ENCODE peak calls at places on chromosome 12, in four cellular contexts. One of them, this sample, is unnamed.

GRCh38 chr12:53380797-53381738 is 1.1 kb downstream of the SP1 start:
- DNase-seq in neural crest cell: no peak
- DNase-seq in hepatic stellate cell: no peak
- DNase-seq in activated CD4-positive, alpha-beta T cell treated with anti-CD3 and anti-CD28 coated beads, Interleukin-2, amount 10 ng/mL, durations not matched to agents 7 days and 5 days: no peak
- DNase-seq in this sample: peak

GRCh38 chr12:54945082-54945481 is 39.5 kb downstream of the TESPA1 start:
- DNase-seq in hepatic stellate cell: no peak
- DNase-seq in neural crest cell: no peak
- DNase-seq in activated CD4-positive, alpha-beta T cell treated with anti-CD3 and anti-CD28 coated beads, Interleukin-2, amount 10 ng/mL, durations not matched to agents 7 days and 5 days: no peak
- DNase-seq in this sample: no peak

GRCh38 chr12:131218291-131219172 is 264.8 kb downstream of the ADGRD1 start:
- DNase-seq in hepatic stellate cell: no peak
- DNase-seq in neural crest cell: no peak
- DNase-seq in activated CD4-positive, alpha-beta T cell treated with anti-CD3 and anti-CD28 coated beads, Interleukin-2, amount 10 ng/mL, durations not matched to agents 7 days and 5 days: no peak
- DNase-seq in this sample: peak

GRCh38 chr12:120703311-120703942 is 6.8 kb upstream of the UNC119B start:
- DNase-seq in activated CD4-positive, alpha-beta T cell treated with anti-CD3 and anti-CD28 coated beads, Interleukin-2, amount 10 ng/mL, durations not matched to agents 7 days and 5 days: no peak
- DNase-seq in neural crest cell: no peak
- DNase-seq in hepatic stellate cell: no peak
- DNase-seq in this sample: no peak

GRCh38 chr12:113418213-113418879 is 3.8 kb upstream of the SDSL start:
- DNase-seq in hepatic stellate cell: no peak
- DNase-seq in neural crest cell: no peak
- DNase-seq in activated CD4-positive, alpha-beta T cell treated with anti-CD3 and anti-CD28 coated beads, Interleukin-2, amount 10 ng/mL, durations not matched to agents 7 days and 5 days: no peak
- DNase-seq in this sample: no peak

GRCh38 chr12:25868193-25868592 is 90.3 kb upstream of the RASSF8 start:
- DNase-seq in neural crest cell: no peak
- DNase-seq in hepatic stellate cell: no peak
- DNase-seq in activated CD4-positive, alpha-beta T cell treated with anti-CD3 and anti-CD28 coated beads, Interleukin-2, amount 10 ng/mL, durations not matched to agents 7 days and 5 days: no peak
- DNase-seq in this sample: no peak

GRCh38 chr12:53205747-53206146 is 1.3 kb downstream of the ITGB7 start:
- DNase-seq in activated CD4-positive, alpha-beta T cell treated with anti-CD3 and anti-CD28 coated beads, Interleukin-2, amount 10 ng/mL, durations not matched to agents 7 days and 5 days: peak
- DNase-seq in neural crest cell: no peak
- DNase-seq in hepatic stellate cell: peak
- DNase-seq in this sample: no peak

GRCh38 chr12:12376636-12377448 is 20.0 kb downstream of the BORCS5 start:
- DNase-seq in hepatic stellate cell: peak
- DNase-seq in activated CD4-positive, alpha-beta T cell treated with anti-CD3 and anti-CD28 coated beads, Interleukin-2, amount 10 ng/mL, durations not matched to agents 7 days and 5 days: peak
- DNase-seq in neural crest cell: no peak
- DNase-seq in this sample: peak

GRCh38 chr12:118813778-118814359 is 167.5 kb upstream of the SRRM4 start:
- DNase-seq in neural crest cell: no peak
- DNase-seq in activated CD4-positive, alpha-beta T cell treated with anti-CD3 and anti-CD28 coated beads, Interleukin-2, amount 10 ng/mL, durations not matched to agents 7 days and 5 days: no peak
- DNase-seq in hepatic stellate cell: no peak
- DNase-seq in this sample: peak

GRCh38 chr12:124484067-124484466 is 83.3 kb downstream of the NCOR2 start:
- DNase-seq in neural crest cell: no peak
- DNase-seq in activated CD4-positive, alpha-beta T cell treated with anti-CD3 and anti-CD28 coated beads, Interleukin-2, amount 10 ng/mL, durations not matched to agents 7 days and 5 days: no peak
- DNase-seq in hepatic stellate cell: no peak
- DNase-seq in this sample: no peak

GRCh38 chr12:66240106-66240820 is 51.2 kb downstream of the IRAK3 start:
- DNase-seq in activated CD4-positive, alpha-beta T cell treated with anti-CD3 and anti-CD28 coated beads, Interleukin-2, amount 10 ng/mL, durations not matched to agents 7 days and 5 days: no peak
- DNase-seq in neural crest cell: no peak
- DNase-seq in hepatic stellate cell: no peak
- DNase-seq in this sample: no peak

GRCh38 chr12:8648598-8649205 is 13.9 kb downstream of the MFAP5 start:
- DNase-seq in hepatic stellate cell: no peak
- DNase-seq in activated CD4-positive, alpha-beta T cell treated with anti-CD3 and anti-CD28 coated beads, Interleukin-2, amount 10 ng/mL, durations not matched to agents 7 days and 5 days: peak
- DNase-seq in neural crest cell: no peak
- DNase-seq in this sample: no peak

GRCh38 chr12:117026921-117027250 is 72.3 kb downstream of the TESC start:
- DNase-seq in neural crest cell: no peak
- DNase-seq in activated CD4-positive, alpha-beta T cell treated with anti-CD3 and anti-CD28 coated beads, Interleukin-2, amount 10 ng/mL, durations not matched to agents 7 days and 5 days: no peak
- DNase-seq in hepatic stellate cell: no peak
- DNase-seq in this sample: no peak

GRCh38 chr12:80598004-80598606 is 109.3 kb upstream of the MYF6 start:
- DNase-seq in hepatic stellate cell: no peak
- DNase-seq in neural crest cell: no peak
- DNase-seq in activated CD4-positive, alpha-beta T cell treated with anti-CD3 and anti-CD28 coated beads, Interleukin-2, amount 10 ng/mL, durations not matched to agents 7 days and 5 days: no peak
- DNase-seq in this sample: peak

GRCh38 chr12:108610336-108610815 is 12.5 kb upstream of the TMEM119 start:
- DNase-seq in hepatic stellate cell: no peak
- DNase-seq in neural crest cell: no peak
- DNase-seq in activated CD4-positive, alpha-beta T cell treated with anti-CD3 and anti-CD28 coated beads, Interleukin-2, amount 10 ng/mL, durations not matched to agents 7 days and 5 days: no peak
- DNase-seq in this sample: no peak

GRCh38 chr12:124861492-124861891 is 2.2 kb downstream of the SCARB1 start:
- DNase-seq in activated CD4-positive, alpha-beta T cell treated with anti-CD3 and anti-CD28 coated beads, Interleukin-2, amount 10 ng/mL, durations not matched to agents 7 days and 5 days: no peak
- DNase-seq in neural crest cell: peak
- DNase-seq in hepatic stellate cell: peak
- DNase-seq in this sample: no peak

GRCh38 chr12:116354950-116355779 is 77.7 kb upstream of the MED13L start:
- DNase-seq in neural crest cell: no peak
- DNase-seq in activated CD4-positive, alpha-beta T cell treated with anti-CD3 and anti-CD28 coated beads, Interleukin-2, amount 10 ng/mL, durations not matched to agents 7 days and 5 days: no peak
- DNase-seq in hepatic stellate cell: no peak
- DNase-seq in this sample: no peak

GRCh38 chr12:95646781-95647184 is 95.5 kb upstream of the USP44 start:
- DNase-seq in hepatic stellate cell: peak
- DNase-seq in activated CD4-positive, alpha-beta T cell treated with anti-CD3 and anti-CD28 coated beads, Interleukin-2, amount 10 ng/mL, durations not matched to agents 7 days and 5 days: no peak
- DNase-seq in neural crest cell: no peak
- DNase-seq in this sample: no peak

GRCh38 chr12:5548152-5548933 is 116.4 kb downstream of the NTF3 start:
- DNase-seq in activated CD4-positive, alpha-beta T cell treated with anti-CD3 and anti-CD28 coated beads, Interleukin-2, amount 10 ng/mL, durations not matched to agents 7 days and 5 days: no peak
- DNase-seq in hepatic stellate cell: no peak
- DNase-seq in neural crest cell: no peak
- DNase-seq in this sample: no peak

GRCh38 chr12:6968426-6968825 is 2.0 kb downstream of the PHB2 start:
- DNase-seq in neural crest cell: no peak
- DNase-seq in activated CD4-positive, alpha-beta T cell treated with anti-CD3 and anti-CD28 coated beads, Interleukin-2, amount 10 ng/mL, durations not matched to agents 7 days and 5 days: no peak
- DNase-seq in hepatic stellate cell: no peak
- DNase-seq in this sample: no peak

GRCh38 chr12:11779286-11779685 is 129.8 kb downstream of the ETV6 start:
- DNase-seq in hepatic stellate cell: peak
- DNase-seq in activated CD4-positive, alpha-beta T cell treated with anti-CD3 and anti-CD28 coated beads, Interleukin-2, amount 10 ng/mL, durations not matched to agents 7 days and 5 days: no peak
- DNase-seq in neural crest cell: no peak
- DNase-seq in this sample: no peak

GRCh38 chr12:82411561-82412230 is 53.4 kb downstream of the METTL25 start:
- DNase-seq in activated CD4-positive, alpha-beta T cell treated with anti-CD3 and anti-CD28 coated beads, Interleukin-2, amount 10 ng/mL, durations not matched to agents 7 days and 5 days: no peak
- DNase-seq in neural crest cell: no peak
- DNase-seq in hepatic stellate cell: no peak
- DNase-seq in this sample: no peak

GRCh38 chr12:1318327-1319031 is 275.9 kb downstream of the FBXL14 start:
- DNase-seq in hepatic stellate cell: no peak
- DNase-seq in activated CD4-positive, alpha-beta T cell treated with anti-CD3 and anti-CD28 coated beads, Interleukin-2, amount 10 ng/mL, durations not matched to agents 7 days and 5 days: no peak
- DNase-seq in neural crest cell: no peak
- DNase-seq in this sample: peak

GRCh38 chr12:101832030-101832429 is 1.3 kb upstream of the GNPTAB start:
- DNase-seq in activated CD4-positive, alpha-beta T cell treated with anti-CD3 and anti-CD28 coated beads, Interleukin-2, amount 10 ng/mL, durations not matched to agents 7 days and 5 days: no peak
- DNase-seq in hepatic stellate cell: no peak
- DNase-seq in neural crest cell: no peak
- DNase-seq in this sample: no peak

GRCh38 chr12:78666584-78666983 is 198.0 kb upstream of the SYT1 start:
- DNase-seq in activated CD4-positive, alpha-beta T cell treated with anti-CD3 and anti-CD28 coated beads, Interleukin-2, amount 10 ng/mL, durations not matched to agents 7 days and 5 days: no peak
- DNase-seq in hepatic stellate cell: no peak
- DNase-seq in neural crest cell: no peak
- DNase-seq in this sample: no peak

GRCh38 chr12:127594351-127594970 is 672.5 kb upstream of the TMEM132C start:
- DNase-seq in activated CD4-positive, alpha-beta T cell treated with anti-CD3 and anti-CD28 coated beads, Interleukin-2, amount 10 ng/mL, durations not matched to agents 7 days and 5 days: no peak
- DNase-seq in neural crest cell: no peak
- DNase-seq in hepatic stellate cell: no peak
- DNase-seq in this sample: peak

GRCh38 chr12:6029401-6029800 is 84.3 kb upstream of the ANO2 start:
- DNase-seq in hepatic stellate cell: no peak
- DNase-seq in activated CD4-positive, alpha-beta T cell treated with anti-CD3 and anti-CD28 coated beads, Interleukin-2, amount 10 ng/mL, durations not matched to agents 7 days and 5 days: no peak
- DNase-seq in neural crest cell: no peak
- DNase-seq in this sample: no peak

GRCh38 chr12:72612171-72612570 is 340.0 kb downstream of the TRHDE start:
- DNase-seq in activated CD4-positive, alpha-beta T cell treated with anti-CD3 and anti-CD28 coated beads, Interleukin-2, amount 10 ng/mL, durations not matched to agents 7 days and 5 days: no peak
- DNase-seq in hepatic stellate cell: no peak
- DNase-seq in neural crest cell: no peak
- DNase-seq in this sample: no peak

GRCh38 chr12:91250273-91250672 is 67.7 kb upstream of the DCN start:
- DNase-seq in activated CD4-positive, alpha-beta T cell treated with anti-CD3 and anti-CD28 coated beads, Interleukin-2, amount 10 ng/mL, durations not matched to agents 7 days and 5 days: no peak
- DNase-seq in neural crest cell: no peak
- DNase-seq in hepatic stellate cell: no peak
- DNase-seq in this sample: no peak

GRCh38 chr12:92574046-92574783 is 128.6 kb upstream of the PLEKHG7 start:
- DNase-seq in hepatic stellate cell: no peak
- DNase-seq in activated CD4-positive, alpha-beta T cell treated with anti-CD3 and anti-CD28 coated beads, Interleukin-2, amount 10 ng/mL, durations not matched to agents 7 days and 5 days: no peak
- DNase-seq in neural crest cell: no peak
- DNase-seq in this sample: peak

GRCh38 chr12:124917841-124918621 is 3.6 kb upstream of the UBC start:
- DNase-seq in neural crest cell: no peak
- DNase-seq in activated CD4-positive, alpha-beta T cell treated with anti-CD3 and anti-CD28 coated beads, Interleukin-2, amount 10 ng/mL, durations not matched to agents 7 days and 5 days: peak
- DNase-seq in hepatic stellate cell: no peak
- DNase-seq in this sample: no peak

GRCh38 chr12:110721570-110721969 is 21.1 kb downstream of the PPP1CC start:
- DNase-seq in activated CD4-positive, alpha-beta T cell treated with anti-CD3 and anti-CD28 coated beads, Interleukin-2, amount 10 ng/mL, durations not matched to agents 7 days and 5 days: no peak
- DNase-seq in neural crest cell: no peak
- DNase-seq in hepatic stellate cell: no peak
- DNase-seq in this sample: no peak

GRCh38 chr12:123898673-123899072 is 74.0 kb downstream of the CCDC92 start:
- DNase-seq in activated CD4-positive, alpha-beta T cell treated with anti-CD3 and anti-CD28 coated beads, Interleukin-2, amount 10 ng/mL, durations not matched to agents 7 days and 5 days: no peak
- DNase-seq in hepatic stellate cell: no peak
- DNase-seq in neural crest cell: no peak
- DNase-seq in this sample: no peak

GRCh38 chr12:2301531-2302461 is 249.0 kb downstream of the CACNA1C start:
- DNase-seq in activated CD4-positive, alpha-beta T cell treated with anti-CD3 and anti-CD28 coated beads, Interleukin-2, amount 10 ng/mL, durations not matched to agents 7 days and 5 days: no peak
- DNase-seq in hepatic stellate cell: peak
- DNase-seq in neural crest cell: no peak
- DNase-seq in this sample: no peak

GRCh38 chr12:93229494-93230310 is 148.0 kb upstream of the NUDT4 start:
- DNase-seq in hepatic stellate cell: peak
- DNase-seq in activated CD4-positive, alpha-beta T cell treated with anti-CD3 and anti-CD28 coated beads, Interleukin-2, amount 10 ng/mL, durations not matched to agents 7 days and 5 days: no peak
- DNase-seq in neural crest cell: no peak
- DNase-seq in this sample: no peak

GRCh38 chr12:125453751-125454150 is 388.5 kb downstream of the AACS start:
- DNase-seq in activated CD4-positive, alpha-beta T cell treated with anti-CD3 and anti-CD28 coated beads, Interleukin-2, amount 10 ng/mL, durations not matched to agents 7 days and 5 days: no peak
- DNase-seq in neural crest cell: no peak
- DNase-seq in hepatic stellate cell: no peak
- DNase-seq in this sample: peak

GRCh38 chr12:18747960-18748359 is 10.0 kb downstream of the CAPZA3 start:
- DNase-seq in hepatic stellate cell: peak
- DNase-seq in activated CD4-positive, alpha-beta T cell treated with anti-CD3 and anti-CD28 coated beads, Interleukin-2, amount 10 ng/mL, durations not matched to agents 7 days and 5 days: no peak
- DNase-seq in neural crest cell: no peak
- DNase-seq in this sample: no peak

GRCh38 chr12:92064420-92064819 is 81.2 kb downstream of the BTG1 start:
- DNase-seq in hepatic stellate cell: no peak
- DNase-seq in neural crest cell: no peak
- DNase-seq in activated CD4-positive, alpha-beta T cell treated with anti-CD3 and anti-CD28 coated beads, Interleukin-2, amount 10 ng/mL, durations not matched to agents 7 days and 5 days: no peak
- DNase-seq in this sample: no peak

GRCh38 chr12:114662512-114663177 is 21.3 kb downstream of the TBX3 start:
- DNase-seq in hepatic stellate cell: peak
- DNase-seq in activated CD4-positive, alpha-beta T cell treated with anti-CD3 and anti-CD28 coated beads, Interleukin-2, amount 10 ng/mL, durations not matched to agents 7 days and 5 days: peak
- DNase-seq in neural crest cell: peak
- DNase-seq in this sample: peak

GRCh38 chr12:1914116-1914911 is 4.1 kb downstream of the CACNA2D4 start:
- DNase-seq in activated CD4-positive, alpha-beta T cell treated with anti-CD3 and anti-CD28 coated beads, Interleukin-2, amount 10 ng/mL, durations not matched to agents 7 days and 5 days: no peak
- DNase-seq in hepatic stellate cell: peak
- DNase-seq in neural crest cell: peak
- DNase-seq in this sample: no peak

This sample was measured in neural progenitor cell.